ENCODE peak calls at places on chromosomes 11 and 22, in four cellular contexts. G is heart left ventricle, J is fibroblast of pulmonary artery, K is uterus. T is an unnamed sample.

GRCh38 chr11:420911-421321 is 6.1 kb upstream of the SIGIRR start:
- DNase-seq in J (no peak), K (no peak), G (peak), T (no peak)

GRCh38 chr11:114291847-114292680 is 4.1 kb upstream of the NNMT start:
- DNase-seq in G (no peak), K (no peak), J (peak), T (peak)

GRCh38 chr11:19670030-19670761 is 42.4 kb upstream of the NAV2 start:
- DNase-seq in K (no peak), J (no peak), G (no peak), T (peak)

GRCh38 chr11:88508558-88508807 is 170.9 kb upstream of the CTSC start:
- DNase-seq in J (no peak), G (peak), K (no peak), T (no peak)

GRCh38 chr11:118619444-118620205 is 12.2 kb downstream of the PHLDB1 start:
- DNase-seq in G (peak), K (peak), J (peak), T (peak)

GRCh38 chr11:10388096-10388495 is 67.0 kb upstream of the AMPD3 start:
- DNase-seq in J (no peak), K (no peak), G (no peak), T (no peak)

GRCh38 chr11:126113515-126113957 is 50.9 kb upstream of the CDON start:
- DNase-seq in G (peak), J (peak), K (peak), T (peak)

GRCh38 chr11:107792049-107792443 is 66.5 kb downstream of the SLC35F2 start:
- DNase-seq in G (no peak), J (no peak), K (no peak), T (no peak)

GRCh38 chr11:93537022-93537421 is 6.2 kb downstream of the SMCO4 start:
- DNase-seq in K (peak), J (no peak), G (peak), T (no peak)

GRCh38 chr11:75655619-75656018 is 13.2 kb downstream of the MAP6 start:
- DNase-seq in K (no peak), G (no peak), J (no peak), T (peak)

GRCh38 chr11:17610402-17610894 is 63.4 kb downstream of the OTOG start:
- DNase-seq in K (no peak), G (peak), J (no peak), T (no peak)

GRCh38 chr11:1333091-1333772 is 23.8 kb upstream of the TOLLIP start:
- DNase-seq in G (no peak), K (no peak), J (no peak), T (no peak)

GRCh38 chr22:45703758-45704157 is 32.1 kb downstream of the ATXN10 start:
- DNase-seq in J (no peak), G (no peak), K (no peak), T (no peak)

GRCh38 chr11:65821107-65821506 is 12.7 kb upstream of the SNX32 start:
- DNase-seq in G (no peak), K (no peak), J (no peak), T (no peak)

GRCh38 chr11:10493041-10493663 is 38.1 kb downstream of the AMPD3 start:
- DNase-seq in G (no peak), K (no peak), J (no peak), T (no peak)

GRCh38 chr11:114159802-114160588 is 100.5 kb downstream of the ZBTB16 start:
- DNase-seq in K (peak), G (peak), J (peak), T (peak)

GRCh38 chr11:24900524-24900923 is 403.7 kb downstream of the LUZP2 start:
- DNase-seq in G (no peak), K (no peak), J (no peak), T (no peak)

GRCh38 chr11:130631119-130631518 is 182.7 kb downstream of the ADAMTS15 start:
- DNase-seq in J (peak), K (no peak), G (no peak), T (peak)

GRCh38 chr11:25065711-25066110 is 568.9 kb downstream of the LUZP2 start:
- DNase-seq in K (no peak), G (no peak), J (peak), T (no peak)

GRCh38 chr11:92266821-92267220 is 42.2 kb downstream of the FAT3 start:
- DNase-seq in G (no peak), J (no peak), K (no peak), T (no peak)

GRCh38 chr11:130029137-130029536 is 26.5 kb upstream of the PRDM10 start:
- DNase-seq in G (no peak), J (peak), K (no peak), T (no peak)

GRCh38 chr11:12433571-12434061 is 56.2 kb downstream of the PARVA start:
- DNase-seq in K (no peak), G (no peak), J (peak), T (peak)

GRCh38 chr22:42417645-42418303 is 14.4 kb downstream of the NFAM1 start:
- DNase-seq in J (no peak), K (no peak), G (no peak), T (no peak)

GRCh38 chr11:101715281-101715680 is 131.5 kb upstream of the TRPC6 start:
- DNase-seq in K (no peak), J (no peak), G (no peak), T (no peak)

GRCh38 chr11:11608783-11609232 is 13.0 kb downstream of the GALNT18 start:
- DNase-seq in J (peak), G (no peak), K (no peak), T (peak)

GRCh38 chr11:32385998-32386397 is 49.3 kb downstream of the WT1 start:
- DNase-seq in J (peak), K (peak), G (no peak), T (peak)

GRCh38 chr22:42202669-42203068 is 67.8 kb downstream of the TCF20 start:
- DNase-seq in G (no peak), K (no peak), J (peak), T (peak)

GRCh38 chr11:98456281-98456680 is 564.5 kb upstream of the CNTN5 start:
- DNase-seq in K (no peak), J (no peak), G (no peak), T (no peak)

GRCh38 chr11:134437821-134438220 is 25.8 kb upstream of the B3GAT1 start:
- DNase-seq in K (no peak), J (no peak), G (no peak), T (no peak)
- TF ChIP-seq CTCF in K (no peak), J (no peak), G (no peak), T (no peak)

GRCh38 chr11:82775736-82776346 is 42.2 kb upstream of the FAM181B start:
- DNase-seq in K (no peak), J (peak), G (no peak), T (peak)
- TF ChIP-seq CTCF in K (no peak), J (peak), G (no peak), T (peak)

GRCh38 chr22:30531651-30532608 is 14.6 kb downstream of the SEC14L6 start:
- DNase-seq in K (no peak), J (no peak), G (no peak), T (no peak)
- TF ChIP-seq CTCF in K (no peak), J (no peak), G (no peak), T (no peak)

GRCh38 chr22:20430641-20431519 is 6.7 kb downstream of the SCARF2 start:
- DNase-seq in K (no peak), J (no peak), G (peak), T (peak)
- TF ChIP-seq CTCF in K (no peak), J (no peak), G (peak), T (peak)

GRCh38 chr11:112694813-112695212 is 266.4 kb upstream of the NCAM1 start:
- DNase-seq in K (no peak), G (no peak), J (peak), T (no peak)

GRCh38 chr11:112697371-112697770 is 263.8 kb upstream of the NCAM1 start:
- DNase-seq in J (no peak), K (no peak), G (no peak), T (no peak)

GRCh38 chr11:112693781-112694180 is 267.4 kb upstream of the NCAM1 start:
- DNase-seq in J (no peak), G (no peak), K (no peak), T (no peak)

GRCh38 chr11:112694244-112694643 is 267.0 kb upstream of the NCAM1 start:
- DNase-seq in J (no peak), G (no peak), K (no peak), T (no peak)

DNA sequence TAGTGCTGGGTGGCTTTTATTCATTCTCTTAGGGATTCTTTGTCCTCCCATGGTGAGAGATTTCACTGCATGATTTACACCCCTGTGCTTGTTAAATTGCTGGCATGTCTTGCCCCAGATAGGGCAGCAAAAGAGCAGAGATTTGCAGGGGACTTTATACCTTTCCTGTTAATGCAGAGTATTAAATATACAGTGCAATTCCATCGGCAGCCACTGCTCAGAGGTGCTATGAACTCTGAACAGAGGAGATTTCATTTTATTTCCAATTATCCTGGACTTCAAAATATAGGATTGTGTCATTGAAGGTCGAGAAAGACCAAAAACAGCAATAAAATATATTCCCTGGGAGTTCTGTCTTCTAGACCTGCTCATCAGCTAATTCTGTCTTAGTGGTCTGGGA is 263.4 kb upstream of the NCAM1 start:
- DNase-seq in K (no peak), G (no peak), J (no peak), T (no peak)
- TF ChIP-seq CTCF in K (no peak), G (no peak), J (no peak), T (peak)

DNA sequence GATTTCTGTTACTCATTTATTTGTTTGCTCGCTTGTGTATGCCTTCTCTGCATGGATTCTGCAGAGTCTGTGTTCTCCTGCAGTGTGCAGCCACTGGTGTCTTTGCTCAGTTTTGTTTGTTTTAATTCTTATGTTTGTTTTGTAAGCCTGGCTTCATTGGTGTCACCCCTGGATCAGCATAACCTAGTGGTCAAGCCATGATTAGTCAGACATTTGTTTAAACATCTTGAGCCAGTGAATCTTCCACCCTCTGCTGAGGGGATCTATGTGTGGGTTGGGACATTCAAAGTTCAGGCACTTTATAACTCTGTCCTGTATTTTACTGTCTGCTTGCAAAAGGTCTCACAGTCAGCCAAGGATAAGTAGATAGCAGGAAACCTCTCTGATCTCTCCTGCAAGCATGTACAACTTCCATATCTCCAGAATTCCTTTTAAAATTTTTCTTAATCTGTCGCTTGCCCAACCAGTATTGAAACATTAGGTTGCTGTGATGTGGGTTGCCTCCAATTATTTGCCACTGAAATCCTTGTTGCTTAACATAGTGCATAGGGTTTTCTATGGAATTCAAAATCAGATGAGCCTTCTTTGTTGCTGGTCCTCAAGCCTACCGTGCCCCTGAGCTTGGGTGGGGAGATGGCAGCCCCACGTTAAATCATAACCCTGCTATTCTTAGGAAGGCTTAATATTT is 86.8 kb downstream of the KCNQ1OT1 start:
- DNase-seq in K (no peak), J (no peak), G (no peak), T (no peak)
- TF ChIP-seq CTCF in K (no peak), J (no peak), G (no peak), T (no peak)